ENCODE peak calls at places on chromosomes 4 and X, in six cellular contexts. X, A, P, N, L and V are unnamed samples.

GRCh38 chrX:40152173-40152705 is 54.5 kb upstream of the BCOR start:
- DNase-seq in A (no peak), P (no peak), N (no peak), X (peak; percentile 65), L (no peak), V (peak; percentile 11)

GRCh38 chr4:107449611-107450369 is 270.2 kb downstream of the PAPSS1 start:
- DNase-seq in P (no peak), N (no peak), L (no peak), X (no peak), A (no peak), V (no peak)

GRCh38 chr4:183398298-183399129 is 45.9 kb upstream of the CDKN2AIP start:
- DNase-seq in N (peak; percentile 23), L (peak; percentile 69), P (peak; percentile 46), X (peak; percentile 85), A (peak; percentile 58), V (peak; percentile 85)

GRCh38 chr4:57369446-57369845 is 259.3 kb upstream of the IGFBP7 start:
- DNase-seq in P (no peak), L (no peak), N (no peak), X (no peak), A (no peak), V (no peak)

GRCh38 chr4:8052160-8052691 is 106.4 kb downstream of the ABLIM2 start:
- DNase-seq in N (no peak), P (no peak), L (no peak), X (no peak), A (no peak), V (no peak)

GRCh38 chr4:184471872-184472539 is 2.3 kb downstream of the IRF2 start:
- DNase-seq in L (peak; percentile 30), P (no peak), A (no peak), X (no peak), N (no peak), V (no peak)

GRCh38 chr4:6055030-6055429 is 36.8 kb upstream of the C4orf50 start:
- DNase-seq in X (no peak), P (no peak), A (no peak), L (no peak), N (no peak), V (no peak)

GRCh38 chr4:142168181-142168580 is 531.8 kb downstream of the IL15 start:
- DNase-seq in X (no peak), P (no peak), N (no peak), L (no peak), A (no peak), V (no peak)

GRCh38 chrX:151702021-151702714 is 6.9 kb downstream of the PRRG3 start:
- DNase-seq in A (no peak), L (no peak), P (no peak), X (no peak), N (no peak), V (no peak)

GRCh38 chrX:7088968-7089615 is 58.4 kb upstream of the STS start:
- DNase-seq in P (no peak), N (no peak), X (peak; percentile 49), A (no peak), L (no peak), V (peak; percentile 79)

GRCh38 chr4:77600521-77601451 is 4.8 kb upstream of the CXCL13 start:
- DNase-seq in X (peak; percentile 44), A (peak; percentile 10), N (no peak), P (peak; percentile 18), L (peak; percentile 29), V (peak; percentile 59)

GRCh38 chrX:23578079-23578478 is 89.2 kb upstream of the PRDX4 start:
- DNase-seq in A (no peak), X (no peak), P (no peak), L (no peak), N (no peak), V (no peak)

GRCh38 chrX:11395859-11396258 is 102.6 kb downstream of the AMELX start:
- DNase-seq in A (no peak), L (peak; percentile 9), X (no peak), P (no peak), N (no peak), V (no peak)

GRCh38 chr4:1396806-1397455 is 9.3 kb downstream of the NKX1-1 start:
- DNase-seq in N (no peak), P (no peak), X (no peak), A (no peak), L (no peak), V (no peak)

GRCh38 chr4:56155432-56155831 is 206.7 kb downstream of the CEP135 start:
- DNase-seq in P (no peak), N (no peak), L (no peak), X (no peak), A (no peak), V (no peak)

GRCh38 chr4:271492-272103 is 33.7 kb downstream of the ZNF732 start:
- DNase-seq in L (no peak), A (no peak), N (no peak), P (no peak), X (no peak), V (no peak)

GRCh38 chrX:68018248-68019203 is 414.8 kb downstream of the OPHN1 start:
- DNase-seq in L (peak; percentile 32), A (peak; percentile 6), X (peak; percentile 68), P (peak; percentile 2), N (peak; percentile 21), V (peak; percentile 67)

GRCh38 chr4:176034498-176034897 is 31.1 kb upstream of the WDR17 start:
- DNase-seq in L (peak; percentile 55), N (no peak), P (peak; percentile 24), A (no peak), X (no peak), V (peak; percentile 56)

GRCh38 chr4:98150092-98150761 is 7.0 kb upstream of the STPG2 start:
- DNase-seq in L (peak; percentile 16), A (no peak), X (no peak), N (no peak), P (no peak), V (no peak)

GRCh38 chrX:11665144-11666040 is at the start of gene ARHGAP6:
- DNase-seq in A (peak; percentile 27), P (peak; percentile 36), N (no peak), L (peak; percentile 20), X (peak; percentile 62), V (peak; percentile 77)

GRCh38 chr4:38078590-38079381 is 118.6 kb downstream of the PTTG2 start:
- DNase-seq in N (no peak), A (no peak), P (no peak), X (no peak), L (peak; percentile 94), V (no peak)

GRCh38 chr4:128861856-128862518 is 52.5 kb downstream of the JADE1 start:
- DNase-seq in N (no peak), A (no peak), P (no peak), X (no peak), L (no peak), V (no peak)

GRCh38 chr4:128859887-128860774 is 50.6 kb downstream of the JADE1 start:
- DNase-seq in X (no peak), N (no peak), P (no peak), A (no peak), L (peak; percentile 96), V (no peak)

GRCh38 chr4:128856246-128856645 is 46.7 kb downstream of the JADE1 start:
- DNase-seq in A (no peak), X (no peak), L (peak; percentile 36), P (no peak), N (no peak), V (no peak)

GRCh38 chr4:128855656-128856055 is 46.2 kb downstream of the JADE1 start:
- DNase-seq in L (no peak), X (no peak), A (no peak), P (no peak), N (no peak), V (no peak)

GRCh38 chr4:128858875-128859696 is 49.6 kb downstream of the JADE1 start:
- DNase-seq in N (no peak), A (no peak), X (no peak), L (peak; percentile 91), P (no peak), V (no peak)
- H3K18ac ChIP-seq in N (no peak overlapping the region), A (no peak overlapping the region), X (no peak overlapping the region), L (peak overlapping the region; percentile 36), P (no peak overlapping the region), V (no peak overlapping the region)

GRCh38 chr4:16136771-16137170 is 52.9 kb upstream of the PROM1 start:
- DNase-seq in X (no peak), P (no peak), A (no peak), N (no peak), L (no peak), V (no peak)

GRCh38 chr4:16142598-16143295 is 58.9 kb upstream of the PROM1 start:
- DNase-seq in A (no peak), P (no peak), X (no peak), N (no peak), L (no peak), V (no peak)

GRCh38 chr4:16136321-16136720 is 52.5 kb upstream of the PROM1 start:
- DNase-seq in N (no peak), A (no peak), P (no peak), L (no peak), X (no peak), V (no peak)

GRCh38 chr4:16139066-16139945 is 55.5 kb upstream of the PROM1 start:
- DNase-seq in A (no peak), P (no peak), X (no peak), L (no peak), N (no peak), V (no peak)

DNA sequence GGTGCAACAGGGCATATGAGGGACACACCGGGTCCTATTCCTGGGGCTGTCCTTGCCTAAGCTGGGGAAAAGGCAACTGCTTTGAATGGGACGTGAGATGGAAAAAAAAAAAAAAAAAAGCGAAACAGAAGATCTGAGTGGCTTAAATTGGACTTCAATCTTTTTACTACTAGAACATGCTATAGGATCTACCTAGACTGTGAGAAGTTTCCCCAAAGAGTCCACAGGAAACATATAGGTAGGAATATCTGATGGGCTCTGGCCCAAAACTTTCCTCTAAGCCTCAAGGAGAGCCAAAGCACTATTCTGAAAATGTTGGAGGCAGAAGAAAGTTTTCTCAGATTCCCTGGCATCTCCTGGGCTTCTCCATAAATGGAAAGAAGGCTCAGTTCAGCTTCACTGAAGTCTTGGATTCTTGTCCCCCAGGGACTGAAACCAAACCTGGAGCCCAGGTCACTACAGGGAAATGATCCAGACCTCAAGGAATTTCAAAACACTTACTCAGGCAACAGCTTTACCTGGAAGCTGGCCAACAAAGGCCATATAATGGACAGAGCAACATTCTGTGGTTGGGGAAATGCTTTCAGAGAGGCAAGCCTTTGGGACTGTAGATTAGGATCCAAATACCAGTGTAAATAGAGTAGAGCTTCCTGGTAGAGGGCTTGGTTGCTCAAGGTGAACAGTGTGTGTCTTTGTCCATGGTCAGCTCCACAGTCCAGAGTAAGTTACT is 56.9 kb upstream of the PROM1 start:
- DNase-seq in X (no peak), N (no peak), A (peak; percentile 78), L (peak; percentile 68), P (no peak), V (no peak)
- H2BK5ac ChIP-seq in X (no peak overlapping the region), N (no peak overlapping the region), A (peak overlapping the region; percentile 78), L (no peak overlapping the region), P (no peak overlapping the region), V (no peak overlapping the region)

GRCh38 chr4:2799444-2799911 is 6.6 kb downstream of the SH3BP2 start:
- DNase-seq in N (no peak), X (no peak), A (no peak), L (no peak), P (no peak), V (no peak)
- H3K18ac ChIP-seq in N (no peak overlapping the region), X (no peak overlapping the region), A (no peak overlapping the region), L (no peak overlapping the region), P (peak overlapping the region; percentile 84), V (no peak overlapping the region)

GRCh38 chrX:17375631-17376380 is 806 bp downstream of the NHS start:
- DNase-seq in A (peak; percentile 51), L (peak; percentile 22), P (peak; percentile 18), N (no peak), X (peak; percentile 42), V (peak; percentile 47)
- H2BK5ac ChIP-seq in A (no peak overlapping the region), L (no peak overlapping the region), P (no peak overlapping the region), N (no peak overlapping the region), X (no peak overlapping the region), V (no peak overlapping the region)